ENCODE peak calls at places on chromosomes 11 and 22, in seven cellular contexts. One of them, this sample, is unnamed.

GRCh38 chr11:293852-294661 is 5.1 kb downstream of the PGGHG start:
- DNase-seq in H1: no peak
- DNase-seq in NT2/D1: no peak
- DNase-seq in HCT116: no peak
- DNase-seq in SK-N-SH: no peak
- DNase-seq in GM12878: no peak
- DNase-seq in HepG2: no peak
- DNase-seq in this sample: no peak

GRCh38 chr11:20048246-20048645 is 112.0 kb downstream of the DBX1 start:
- DNase-seq in H1: no peak
- DNase-seq in NT2/D1: no peak
- DNase-seq in HCT116: no peak
- DNase-seq in SK-N-SH: no peak
- DNase-seq in GM12878: no peak
- DNase-seq in HepG2: no peak
- DNase-seq in this sample: no peak

GRCh38 chr22:19674129-19674928 is 40.0 kb upstream of the SEPTIN5 start:
- DNase-seq in H1: no peak
- DNase-seq in NT2/D1: no peak
- DNase-seq in HCT116: no peak
- DNase-seq in SK-N-SH: no peak
- DNase-seq in GM12878: no peak
- DNase-seq in HepG2: no peak
- DNase-seq in this sample: no peak

GRCh38 chr22:41636467-41636866 is 15.4 kb downstream of the XRCC6 start:
- DNase-seq in H1: no peak
- DNase-seq in NT2/D1: no peak
- DNase-seq in HCT116: no peak
- DNase-seq in SK-N-SH: no peak
- DNase-seq in GM12878: no peak
- DNase-seq in HepG2: no peak
- DNase-seq in this sample: no peak

GRCh38 chr11:19071255-19071654 is 10.7 kb upstream of the MRGPRX2 start:
- DNase-seq in H1: peak
- DNase-seq in NT2/D1: peak
- DNase-seq in HCT116: peak
- DNase-seq in SK-N-SH: peak
- DNase-seq in GM12878: peak
- DNase-seq in HepG2: peak
- DNase-seq in this sample: peak

GRCh38 chr11:100827934-100828661 is 141.0 kb downstream of the ARHGAP42 start:
- DNase-seq in H1: no peak
- DNase-seq in NT2/D1: peak
- DNase-seq in HCT116: peak
- DNase-seq in SK-N-SH: no peak
- DNase-seq in GM12878: peak
- DNase-seq in HepG2: peak
- DNase-seq in this sample: no peak

GRCh38 chr11:446886-447285 is 3.2 kb upstream of the PTDSS2 start:
- DNase-seq in H1: no peak
- DNase-seq in NT2/D1: no peak
- DNase-seq in HCT116: no peak
- DNase-seq in SK-N-SH: no peak
- DNase-seq in GM12878: no peak
- DNase-seq in HepG2: no peak
- DNase-seq in this sample: no peak

GRCh38 chr11:47917643-47918369 is 62.6 kb upstream of the PTPRJ start:
- DNase-seq in H1: no peak
- DNase-seq in NT2/D1: peak
- DNase-seq in HCT116: peak
- DNase-seq in SK-N-SH: peak
- DNase-seq in GM12878: no peak
- DNase-seq in HepG2: peak
- DNase-seq in this sample: peak

GRCh38 chr22:41366323-41367014 is 15.3 kb upstream of the TEF start:
- DNase-seq in H1: no peak
- DNase-seq in NT2/D1: no peak
- DNase-seq in HCT116: no peak
- DNase-seq in SK-N-SH: no peak
- DNase-seq in GM12878: no peak
- DNase-seq in HepG2: no peak
- DNase-seq in this sample: no peak

GRCh38 chr11:118930152-118930712 is 4.5 kb upstream of the BCL9L start:
- DNase-seq in H1: peak
- DNase-seq in NT2/D1: peak
- DNase-seq in HCT116: peak
- DNase-seq in SK-N-SH: peak
- DNase-seq in GM12878: peak
- DNase-seq in HepG2: peak
- DNase-seq in this sample: peak

GRCh38 chr11:65538915-65539374 is 14.1 kb downstream of the SCYL1 start:
- DNase-seq in H1: no peak
- DNase-seq in NT2/D1: no peak
- DNase-seq in HCT116: no peak
- DNase-seq in SK-N-SH: no peak
- DNase-seq in GM12878: no peak
- DNase-seq in HepG2: no peak
- DNase-seq in this sample: no peak

GRCh38 chr11:119975561-119976152 is 162.3 kb downstream of the TRIM29 start:
- DNase-seq in H1: peak
- DNase-seq in NT2/D1: peak
- DNase-seq in HCT116: no peak
- DNase-seq in SK-N-SH: no peak
- DNase-seq in GM12878: no peak
- DNase-seq in HepG2: no peak
- DNase-seq in this sample: no peak

GRCh38 chr11:75273989-75274391 is 33.4 kb downstream of the TPBGL start:
- DNase-seq in H1: no peak
- DNase-seq in NT2/D1: no peak
- DNase-seq in HCT116: no peak
- DNase-seq in SK-N-SH: no peak
- DNase-seq in GM12878: no peak
- DNase-seq in HepG2: no peak
- DNase-seq in this sample: no peak

GRCh38 chr22:44884968-44885805 is 124.6 kb downstream of the PHF21B start:
- DNase-seq in H1: no peak
- DNase-seq in NT2/D1: no peak
- DNase-seq in HCT116: no peak
- DNase-seq in SK-N-SH: no peak
- DNase-seq in GM12878: no peak
- DNase-seq in HepG2: peak
- DNase-seq in this sample: no peak

DNA sequence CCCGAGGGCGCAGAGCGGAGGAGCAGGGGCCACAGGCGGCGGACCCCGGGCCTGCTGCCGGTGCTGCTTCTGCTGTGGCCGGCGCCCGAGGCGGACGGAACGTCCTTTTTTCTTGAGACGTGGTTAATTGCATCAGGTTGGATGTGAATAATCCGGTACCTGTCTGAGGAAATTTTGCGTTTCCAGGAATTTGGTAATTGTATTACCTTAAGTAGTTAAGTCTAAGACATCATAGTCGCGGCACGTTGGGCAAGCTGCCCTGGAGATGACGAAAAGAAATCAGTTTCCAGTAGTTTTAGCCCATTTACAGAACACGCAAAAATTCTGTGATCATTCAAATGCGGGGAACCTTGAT is 752 bp downstream of the SPECC1L start:
- DNase-seq in H1: no peak
- DNase-seq in NT2/D1: no peak
- DNase-seq in HCT116: no peak
- DNase-seq in SK-N-SH: no peak
- DNase-seq in GM12878: no peak
- DNase-seq in HepG2: no peak
- DNase-seq in this sample: no peak
- TF ChIP-seq YY1 in H1: no peak
- TF ChIP-seq YY1 in NT2/D1: no peak
- TF ChIP-seq YY1 in HCT116: no peak
- TF ChIP-seq YY1 in SK-N-SH: no peak
- TF ChIP-seq YY1 in GM12878: no peak
- TF ChIP-seq YY1 in HepG2: no peak
- TF ChIP-seq YY1 in this sample: no peak

DNA sequence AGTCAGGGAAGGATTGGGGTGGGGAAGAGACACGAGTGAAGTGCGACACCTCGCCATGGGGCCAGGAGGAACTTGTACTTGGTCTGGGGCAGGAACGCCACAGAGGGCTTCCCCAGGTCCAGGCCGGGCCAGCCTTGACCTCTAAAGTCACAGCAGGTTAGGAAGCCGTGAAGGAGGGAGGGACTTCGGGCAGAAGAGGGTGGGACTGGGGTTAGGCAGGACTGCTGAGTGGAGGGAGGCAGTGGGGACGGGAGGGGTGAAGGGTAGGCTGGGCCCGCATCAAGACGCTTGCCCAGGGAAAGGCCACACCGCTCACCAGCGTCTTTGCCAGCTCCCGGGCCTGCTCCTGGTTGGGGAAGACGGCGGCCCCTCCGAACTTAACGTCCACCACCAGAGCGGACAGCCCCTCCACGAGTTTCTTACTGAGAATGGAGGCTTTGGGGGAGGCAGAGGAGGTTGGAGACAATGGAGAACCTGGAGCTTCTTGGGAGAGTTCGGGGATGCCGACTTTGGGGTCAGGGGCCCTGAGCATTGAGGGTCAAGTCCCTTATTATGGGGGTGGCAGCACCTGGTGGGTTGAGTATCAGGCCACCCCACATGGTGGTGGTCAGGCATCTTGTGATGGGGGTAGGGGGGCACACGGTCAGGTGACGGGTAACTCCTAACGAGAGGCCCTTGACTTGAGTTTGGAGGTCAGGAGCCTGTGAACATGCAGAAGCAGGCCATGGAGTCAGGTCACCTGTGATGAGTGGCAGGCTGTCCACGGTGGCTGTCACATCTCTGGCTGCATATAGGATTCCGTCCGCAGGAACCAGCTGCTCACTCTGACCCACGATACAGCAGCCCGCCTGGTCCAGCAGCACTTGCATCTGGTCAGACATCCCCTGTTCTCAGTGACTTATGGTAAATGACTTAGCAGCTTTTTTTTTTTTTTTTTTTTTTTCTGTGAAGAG is 1.7 kb upstream of the SCO2 start:
- DNase-seq in H1: no peak
- DNase-seq in NT2/D1: no peak
- DNase-seq in HCT116: no peak
- DNase-seq in SK-N-SH: peak
- DNase-seq in GM12878: no peak
- DNase-seq in HepG2: peak
- DNase-seq in this sample: peak
- TF ChIP-seq YY1 in H1: no peak
- TF ChIP-seq YY1 in NT2/D1: no peak
- TF ChIP-seq YY1 in HCT116: no peak
- TF ChIP-seq YY1 in SK-N-SH: no peak
- TF ChIP-seq YY1 in GM12878: no peak
- TF ChIP-seq YY1 in HepG2: no peak
- TF ChIP-seq YY1 in this sample: no peak

GRCh38 chr11:10380921-10381320 is 74.1 kb upstream of the AMPD3 start:
- DNase-seq in H1: no peak
- DNase-seq in NT2/D1: no peak
- DNase-seq in HCT116: no peak
- DNase-seq in SK-N-SH: no peak
- DNase-seq in GM12878: no peak
- DNase-seq in HepG2: no peak
- DNase-seq in this sample: no peak

GRCh38 chr11:10382518-10382917 is 72.5 kb upstream of the AMPD3 start:
- DNase-seq in H1: peak
- DNase-seq in NT2/D1: peak
- DNase-seq in HCT116: peak
- DNase-seq in SK-N-SH: no peak
- DNase-seq in GM12878: no peak
- DNase-seq in HepG2: no peak
- DNase-seq in this sample: peak

GRCh38 chr11:10379433-10379832 is 74.6 kb downstream of the ADM start:
- DNase-seq in H1: no peak
- DNase-seq in NT2/D1: no peak
- DNase-seq in HCT116: no peak
- DNase-seq in SK-N-SH: no peak
- DNase-seq in GM12878: no peak
- DNase-seq in HepG2: no peak
- DNase-seq in this sample: no peak

GRCh38 chr11:10379871-10380568 is 75.0 kb upstream of the AMPD3 start:
- DNase-seq in H1: no peak
- DNase-seq in NT2/D1: no peak
- DNase-seq in HCT116: no peak
- DNase-seq in SK-N-SH: no peak
- DNase-seq in GM12878: no peak
- DNase-seq in HepG2: no peak
- DNase-seq in this sample: no peak

GRCh38 chr11:10381730-10382129 is 73.3 kb upstream of the AMPD3 start:
- DNase-seq in H1: no peak
- DNase-seq in NT2/D1: no peak
- DNase-seq in HCT116: no peak
- DNase-seq in SK-N-SH: no peak
- DNase-seq in GM12878: no peak
- DNase-seq in HepG2: no peak
- DNase-seq in this sample: no peak
- TF ChIP-seq YY1 in H1: no peak
- TF ChIP-seq YY1 in NT2/D1: no peak
- TF ChIP-seq YY1 in HCT116: no peak
- TF ChIP-seq YY1 in SK-N-SH: no peak
- TF ChIP-seq YY1 in GM12878: no peak
- TF ChIP-seq YY1 in HepG2: no peak
- TF ChIP-seq YY1 in this sample: no peak

GRCh38 chr22:36475341-36475740 is 6.1 kb downstream of the TXN2 start:
- DNase-seq in H1: no peak
- DNase-seq in NT2/D1: no peak
- DNase-seq in HCT116: no peak
- DNase-seq in SK-N-SH: no peak
- DNase-seq in GM12878: no peak
- DNase-seq in HepG2: no peak
- DNase-seq in this sample: no peak

GRCh38 chr22:36478966-36479365 is 2.5 kb downstream of the TXN2 start:
- DNase-seq in H1: no peak
- DNase-seq in NT2/D1: no peak
- DNase-seq in HCT116: no peak
- DNase-seq in SK-N-SH: no peak
- DNase-seq in GM12878: no peak
- DNase-seq in HepG2: no peak
- DNase-seq in this sample: peak

GRCh38 chr22:36481393-36482168 is at the start of gene TXN2:
- DNase-seq in H1: peak
- DNase-seq in NT2/D1: peak
- DNase-seq in HCT116: peak
- DNase-seq in SK-N-SH: peak
- DNase-seq in GM12878: peak
- DNase-seq in HepG2: peak
- DNase-seq in this sample: peak

GRCh38 chr22:36486619-36487384 is 5.4 kb upstream of the TXN2 start:
- DNase-seq in H1: no peak
- DNase-seq in NT2/D1: no peak
- DNase-seq in HCT116: no peak
- DNase-seq in SK-N-SH: no peak
- DNase-seq in GM12878: no peak
- DNase-seq in HepG2: peak
- DNase-seq in this sample: no peak

DNA sequence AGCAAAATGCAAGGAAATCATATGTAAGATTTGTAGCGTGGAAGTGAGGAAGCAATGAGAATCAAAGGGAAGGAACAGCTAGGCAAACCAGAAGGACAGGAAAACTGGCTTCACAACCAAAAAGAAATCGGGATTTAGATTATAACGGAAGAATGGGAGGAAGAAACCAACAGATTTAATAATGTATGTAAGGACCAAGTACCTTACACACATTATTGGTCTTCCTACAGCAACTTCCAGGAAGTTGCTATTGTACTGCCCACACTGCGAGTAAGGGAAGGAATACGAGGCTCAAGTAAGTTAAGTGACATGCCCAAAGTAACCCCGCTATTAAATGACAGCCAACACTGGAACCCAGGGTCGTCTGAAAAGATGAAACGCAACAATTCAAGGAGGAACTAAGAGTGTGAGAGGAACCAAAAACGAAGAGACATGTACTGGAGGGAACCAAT is 473 bp downstream of the TXN2 start:
- DNase-seq in H1: no peak
- DNase-seq in NT2/D1: no peak
- DNase-seq in HCT116: no peak
- DNase-seq in SK-N-SH: no peak
- DNase-seq in GM12878: peak
- DNase-seq in HepG2: no peak
- DNase-seq in this sample: no peak
- TF ChIP-seq YY1 in H1: no peak
- TF ChIP-seq YY1 in NT2/D1: no peak
- TF ChIP-seq YY1 in HCT116: no peak
- TF ChIP-seq YY1 in SK-N-SH: no peak
- TF ChIP-seq YY1 in GM12878: no peak
- TF ChIP-seq YY1 in HepG2: no peak
- TF ChIP-seq YY1 in this sample: no peak